ENCODE peak calls at places on chromosome 19, in eight cellular contexts. T is activated effector memory CD4-positive, alpha-beta T cell treated with anti-CD3 and anti-CD28 coated beads, Interleukin-2, amount 50 U/mL, for 16 hours; R is GDM1; I is non-pigmented ciliary epithelial cell; L is endothelial cell; O is substantia nigra; F is RPMI7951; P is stimulated activated CD4-positive, alpha-beta T cell treated with anti-CD3 and anti-CD28 coated beads, Interleukin-12 subunit alpha, Interleukin-12 subunit beta, amount 100 ng/mL, for 24 hours. C is an unnamed sample.
A peak's percentile ranks its signal among the peaks of the same experiment; 100 is the strongest.

GRCh38 chr19:45347570-45348366 is 7.2 kb downstream of the KLC3 start:
- DNase-seq in T (no peak), R (no peak), I (no peak), L (no peak), O (no peak), F (no peak), P (no peak), C (no peak)

GRCh38 chr19:58394821-58395219 is 636 bp upstream of the RNF225 start:
- DNase-seq in T (no peak), R (no peak), I (no peak), L (no peak), O (no peak), F (no peak), P (no peak), C (no peak)

GRCh38 chr19:42494321-42494720 is 34.0 kb downstream of the CEACAM1 start:
- DNase-seq in T (no peak), R (no peak), I (no peak), L (no peak), O (no peak), F (no peak), P (no peak), C (no peak)

GRCh38 chr19:55642153-55643002 is 1.1 kb upstream of the ZNF581 start:
- DNase-seq in T (peak; percentile 76), R (no peak), I (no peak), L (no peak), O (peak; percentile 37), F (no peak), P (no peak), C (no peak)

GRCh38 chr19:43774103-43774939 is 6.5 kb downstream of the KCNN4 start:
- DNase-seq in T (no peak), R (no peak), I (no peak), L (peak; percentile 84), O (peak; percentile 22), F (no peak), P (no peak), C (no peak)

GRCh38 chr19:47703301-47703700 is 9.9 kb upstream of the EHD2 start:
- DNase-seq in T (no peak), R (no peak), I (no peak), L (no peak), O (no peak), F (no peak), P (no peak), C (no peak)

GRCh38 chr19:45146251-45146650 is 14.5 kb downstream of the NKPD1 start:
- DNase-seq in T (no peak), R (no peak), I (no peak), L (no peak), O (no peak), F (no peak), P (no peak), C (peak; percentile 53)

GRCh38 chr19:46384396-46384795 is 29.0 kb downstream of the CCDC8 start:
- DNase-seq in T (no peak), R (no peak), I (no peak), L (no peak), O (no peak), F (no peak), P (no peak), C (no peak)

GRCh38 chr19:54030895-54031586 is 32.7 kb downstream of the VSTM1 start:
- DNase-seq in T (no peak), R (peak; percentile 32), I (no peak), L (peak; percentile 24), O (no peak), F (peak; percentile 60), P (no peak), C (peak; percentile 75)

GRCh38 chr19:34675919-34676318 is 1.0 kb downstream of the SCGB2B2 start:
- DNase-seq in T (no peak), R (no peak), I (no peak), L (no peak), O (no peak), F (no peak), P (no peak), C (no peak)

GRCh38 chr19:15264061-15264932 is 32.0 kb upstream of the EPHX3 start:
- DNase-seq in T (peak; percentile 91), R (peak; percentile 17), I (no peak), L (peak; percentile 91), O (peak; percentile 66), F (peak; percentile 47), P (peak; percentile 48), C (peak; percentile 51)